ENCODE peak calls at places on chromosomes 13 and 19, in nine cellular contexts. F, E, N, X, L, W, D, V and U are unnamed samples.

GRCh38 chr13:39407138-39407537 is 195.9 kb downstream of the LHFPL6 start:
- DNase-seq in F (no peak), E (no peak), N (no peak), X (no peak), L (no peak), W (no peak), D (no peak), V (no peak), U (no peak)

GRCh38 chr19:17648097-17648660 is 40.0 kb downstream of the UNC13A start:
- DNase-seq in F (no peak), E (no peak), N (no peak), X (no peak), L (no peak), W (peak; percentile 55), D (no peak), V (no peak), U (no peak)

GRCh38 chr19:49512970-49513745 is 697 bp downstream of the FCGRT start:
- DNase-seq in F (peak; percentile 79), E (no peak), N (peak; percentile 77), X (peak; percentile 80), L (no peak), W (peak; percentile 88), D (no peak), V (peak; percentile 75), U (no peak)

GRCh38 chr19:12790628-12791344 is 500 bp upstream of the JUNB start:
- DNase-seq in F (peak; percentile 41), E (no peak), N (no peak), X (no peak), L (no peak), W (no peak), D (no peak), V (no peak), U (no peak)

GRCh38 chr13:63184693-63185092 is 1769.0 kb upstream of the PCDH20 start:
- DNase-seq in F (no peak), E (peak; percentile 98), N (peak; percentile 3), X (no peak), L (peak; percentile 63), W (peak; percentile 84), D (peak; percentile 87), V (no peak), U (no peak)

GRCh38 chr13:40383132-40383531 is 283.3 kb downstream of the FOXO1 start:
- DNase-seq in F (no peak), E (no peak), N (no peak), X (no peak), L (no peak), W (no peak), D (no peak), V (no peak), U (no peak)

GRCh38 chr19:45450042-45450380 is 17.8 kb upstream of the FOSB start:
- DNase-seq in F (no peak), E (no peak), N (no peak), X (peak; percentile 27), L (no peak), W (no peak), D (no peak), V (no peak), U (peak; percentile 70)

GRCh38 chr19:12035220-12036172 is at the start of gene ZNF433:
- DNase-seq in F (peak; percentile 94), E (peak; percentile 90), N (peak; percentile 97), X (peak; percentile 99), L (peak; percentile 79), W (peak; percentile 100), D (peak; percentile 87), V (peak; percentile 96), U (peak; percentile 78)

GRCh38 chr19:19110410-19111137 is 27.7 kb downstream of the TMEM161A start:
- DNase-seq in F (peak; percentile 47), E (peak; percentile 9), N (peak; percentile 67), X (no peak), L (no peak), W (peak; percentile 87), D (no peak), V (no peak), U (peak; percentile 35)

GRCh38 chr13:54841682-54842081 is 1813.1 kb downstream of the OLFM4 start:
- DNase-seq in F (no peak), E (no peak), N (no peak), X (no peak), L (no peak), W (no peak), D (no peak), V (no peak), U (no peak)

GRCh38 chr19:45187421-45188100 is 9.0 kb downstream of the BLOC1S3 start:
- DNase-seq in F (no peak), E (no peak), N (peak; percentile 71), X (no peak), L (no peak), W (peak; percentile 93), D (no peak), V (no peak), U (peak; percentile 68)

GRCh38 chr13:33615436-33615835 is 202.5 kb upstream of the RFC3 start:
- DNase-seq in F (no peak), E (no peak), N (no peak), X (no peak), L (no peak), W (no peak), D (no peak), V (no peak), U (no peak)

GRCh38 chr13:109654341-109655205 is 131.8 kb downstream of the IRS2 start:
- DNase-seq in F (no peak), E (no peak), N (no peak), X (no peak), L (peak; percentile 25), W (no peak), D (no peak), V (no peak), U (no peak)

GRCh38 chr13:71789952-71790351 is 77.1 kb downstream of the DACH1 start:
- DNase-seq in F (no peak), E (peak; percentile 22), N (no peak), X (no peak), L (no peak), W (no peak), D (peak; percentile 9), V (no peak), U (no peak)

GRCh38 chr13:109336730-109337129 is 449.7 kb downstream of the IRS2 start:
- DNase-seq in F (no peak), E (peak; percentile 80), N (no peak), X (no peak), L (peak; percentile 88), W (no peak), D (peak; percentile 74), V (no peak), U (no peak)

GRCh38 chr13:31056650-31057275 is 104.9 kb downstream of the HSPH1 start:
- DNase-seq in F (no peak), E (no peak), N (no peak), X (no peak), L (peak; percentile 76), W (peak; percentile 21), D (no peak), V (no peak), U (no peak)

GRCh38 chr19:33125929-33126388 is 6.0 kb upstream of the WDR88 start:
- DNase-seq in F (peak; percentile 45), E (peak; percentile 31), N (peak; percentile 69), X (peak; percentile 45), L (peak; percentile 66), W (peak; percentile 82), D (peak; percentile 69), V (peak; percentile 46), U (peak; percentile 73)

GRCh38 chr19:43723588-43723987 is 7.7 kb downstream of the IRGC start:
- DNase-seq in F (no peak), E (no peak), N (no peak), X (no peak), L (no peak), W (peak; percentile 42), D (no peak), V (no peak), U (no peak)

GRCh38 chr19:16595097-16595496 is 22.9 kb upstream of the SLC35E1 start:
- DNase-seq in F (no peak), E (no peak), N (no peak), X (no peak), L (no peak), W (no peak), D (no peak), V (no peak), U (no peak)

GRCh38 chr19:16594681-16595091 is 22.5 kb upstream of the SLC35E1 start:
- DNase-seq in F (no peak), E (no peak), N (no peak), X (no peak), L (no peak), W (no peak), D (no peak), V (no peak), U (peak; percentile 67)

GRCh38 chr19:16591803-16592556 is 19.8 kb upstream of the SLC35E1 start:
- DNase-seq in F (no peak), E (no peak), N (no peak), X (no peak), L (no peak), W (peak; percentile 54), D (no peak), V (no peak), U (no peak)

GRCh38 chr19:16593181-16593580 is 21.0 kb upstream of the SLC35E1 start:
- DNase-seq in F (no peak), E (no peak), N (no peak), X (no peak), L (no peak), W (no peak), D (no peak), V (no peak), U (peak; percentile 32)

GRCh38 chr19:16594131-16594586 is 21.9 kb upstream of the SLC35E1 start:
- DNase-seq in F (no peak), E (no peak), N (no peak), X (no peak), L (no peak), W (no peak), D (no peak), V (peak; percentile 49), U (peak; percentile 82)
- H3K4me3 ChIP-seq in F (no peak overlapping the region), E (no peak overlapping the region), N (no peak overlapping the region), X (no peak overlapping the region), L (no peak overlapping the region), W (no peak overlapping the region), D (no peak overlapping the region), V (no peak overlapping the region), U (peak overlapping the region; percentile 27)

GRCh38 chr13:29439601-29440381 is 155.7 kb downstream of the SLC7A1 start:
- DNase-seq in F (no peak), E (no peak), N (no peak), X (no peak), L (no peak), W (no peak), D (no peak), V (no peak), U (no peak)
- TF ChIP-seq CTCF in F (no peak), E (no peak), N (no peak), X (no peak), L (no peak), W (no peak), D (no peak), V (no peak), U (no peak)

DNA sequence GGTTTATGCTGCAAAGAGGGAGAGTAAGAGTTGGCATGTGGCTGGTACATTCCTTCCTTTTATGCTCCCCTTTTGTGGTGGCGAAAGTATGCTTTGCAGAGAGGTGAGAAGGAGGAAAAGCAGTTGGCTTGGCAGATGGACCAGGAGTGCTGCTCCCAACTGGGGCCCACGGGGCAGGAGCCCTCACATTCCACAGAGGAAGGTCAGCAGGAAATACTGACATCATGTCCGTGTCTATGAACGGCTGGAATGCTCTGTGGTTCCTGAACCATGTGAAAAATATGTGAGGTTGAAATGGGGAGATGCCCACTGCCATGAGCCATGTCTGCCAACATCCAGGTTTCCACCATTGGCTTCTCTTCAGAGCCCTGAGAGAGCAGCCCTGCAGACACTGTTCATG is 33.3 kb upstream of the GAS6 start:
- DNase-seq in F (no peak), E (peak; percentile 86), N (no peak), X (no peak), L (peak; percentile 100), W (no peak), D (peak; percentile 93), V (no peak), U (no peak)
- H3K4me3 ChIP-seq in F (no peak overlapping the region), E (no peak overlapping the region), N (no peak overlapping the region), X (no peak overlapping the region), L (no peak overlapping the region), W (no peak overlapping the region), D (no peak overlapping the region), V (no peak overlapping the region), U (no peak overlapping the region)

GRCh38 chr19:30046522-30046921 is 104.5 kb downstream of the URI1 start:
- DNase-seq in F (no peak), E (peak; percentile 15), N (no peak), X (no peak), L (no peak), W (peak; percentile 61), D (peak; percentile 72), V (no peak), U (peak; percentile 56)
- TF ChIP-seq CTCF in F (no peak), E (peak; percentile 77), N (peak; percentile 38), X (no peak), L (peak; percentile 56), W (peak; percentile 78), D (peak; percentile 64), V (peak; percentile 25), U (peak; percentile 60)